ENCODE peak calls at places on chromosomes 12 and 14, in ten cellular contexts. Y is ovary, U is fibroblast of villous mesenchyme, M is upper lobe of right lung, C is fibroblast of mammary gland, Q is uterus, L is Calu3, B is cardiac fibroblast, G is SK-N-SH, V is left ventricle myocardium inferior. S is an unnamed sample.

GRCh38 chr12:119710374-119710773 is 42.4 kb downstream of the PRKAB1 start:
- DNase-seq in L (peak), G (no peak), M (peak), C (no peak), B (no peak), Q (no peak), Y (no peak), U (no peak), V (no peak), S (no peak)

GRCh38 chr14:105488781-105489606 is 2.1 kb upstream of the TEDC1 start:
- DNase-seq in U (no peak), Q (peak), M (no peak), G (no peak), L (no peak), C (no peak), Y (peak), V (peak), B (no peak), S (no peak)

GRCh38 chr12:124758266-124759200 is 105.1 kb downstream of the SCARB1 start:
- DNase-seq in C (no peak), G (peak), Q (no peak), U (no peak), L (no peak), V (no peak), Y (no peak), M (no peak), B (no peak), S (no peak)

GRCh38 chr12:64006211-64006610 is 161.7 kb downstream of the SRGAP1 start:
- DNase-seq in U (peak), C (no peak), B (peak), L (no peak), V (no peak), M (no peak), Y (no peak), Q (no peak), G (no peak), S (no peak)

GRCh38 chr12:18158774-18159557 is 69.0 kb upstream of the RERGL start:
- DNase-seq in C (peak), M (no peak), B (peak), V (no peak), G (peak), Y (no peak), Q (no peak), U (peak), L (no peak), S (no peak)

GRCh38 chr14:33285902-33286700 is 347.4 kb downstream of the NPAS3 start:
- DNase-seq in M (no peak), Y (no peak), B (no peak), C (no peak), Q (no peak), U (no peak), G (no peak), L (no peak), V (no peak), S (no peak)

GRCh38 chr14:23160924-23161522 is 22.4 kb downstream of the SLC7A8 start:
- DNase-seq in C (peak), Y (peak), B (peak), Q (peak), L (no peak), G (no peak), U (peak), V (no peak), M (peak), S (no peak)

GRCh38 chr14:54474232-54474793 is 14.5 kb downstream of the GMFB start:
- DNase-seq in G (no peak), Q (no peak), L (no peak), Y (no peak), C (no peak), B (no peak), U (no peak), M (no peak), V (no peak), S (no peak)

GRCh38 chr14:39025810-39026627 is 77.0 kb downstream of the SEC23A start:
- DNase-seq in V (no peak), L (no peak), C (no peak), Q (no peak), Y (no peak), B (peak), M (no peak), G (no peak), U (peak), S (no peak)

GRCh38 chr14:23951590-23952143 is 1.9 kb upstream of the DHRS4 start:
- DNase-seq in G (no peak), L (no peak), B (no peak), Q (no peak), U (no peak), Y (peak), C (no peak), M (no peak), V (no peak), S (no peak)

GRCh38 chr14:81472096-81472800 is 61.4 kb downstream of the SEL1L start:
- DNase-seq in Y (no peak), Q (no peak), B (no peak), M (no peak), G (no peak), L (no peak), C (no peak), V (no peak), U (no peak), S (no peak)

GRCh38 chr12:57717131-57717530 is 21.4 kb downstream of the AGAP2 start:
- DNase-seq in L (no peak), Y (no peak), V (no peak), B (no peak), U (no peak), M (no peak), Q (no peak), G (no peak), C (no peak), S (no peak)

GRCh38 chr14:71931492-71932228 is 569 bp upstream of the RGS6 start:
- DNase-seq in C (no peak), L (no peak), M (no peak), Q (no peak), Y (peak), G (peak), U (no peak), B (no peak), V (peak), S (no peak)

GRCh38 chr14:71933026-71933587 is 878 bp downstream of the RGS6 start:
- DNase-seq in B (peak), U (no peak), V (no peak), Y (no peak), C (no peak), Q (no peak), M (no peak), G (no peak), L (no peak), S (no peak)

GRCh38 chr14:71932229-71932951 is at the start of gene RGS6:
- DNase-seq in Q (no peak), C (no peak), Y (peak), M (peak), B (peak), L (peak), U (no peak), G (peak), V (peak), S (no peak)
- TF ChIP-seq CTCF in Q (no peak), C (no peak), Y (no peak), M (peak), B (no peak), L (no peak), U (no peak), G (no peak), V (peak), S (peak)

GRCh38 chr12:55446334-55446733 is 2.5 kb downstream of the OR6C2 start:
- DNase-seq in M (no peak), B (no peak), L (no peak), C (no peak), Y (no peak), U (no peak), G (no peak), Q (no peak), V (no peak), S (no peak)
- TF ChIP-seq CTCF in M (no peak), B (no peak), L (no peak), C (no peak), Y (no peak), U (no peak), G (no peak), Q (no peak), V (peak), S (no peak)

GRCh38 chr14:22008098-22008412 is 334.4 kb upstream of the OR4E1 start:
- DNase-seq in V (no peak), U (no peak), L (no peak), M (no peak), Y (no peak), G (no peak), Q (no peak), B (no peak), C (no peak), S (no peak)

GRCh38 chr14:22003471-22003870 is 329.9 kb upstream of the OR4E1 start:
- DNase-seq in V (no peak), M (no peak), U (no peak), C (no peak), G (no peak), Q (no peak), L (no peak), B (no peak), Y (no peak), S (no peak)

GRCh38 chr14:22007278-22008097 is 333.9 kb upstream of the OR4E1 start:
- DNase-seq in C (no peak), V (no peak), M (no peak), Y (no peak), U (no peak), B (no peak), L (no peak), G (no peak), Q (no peak), S (no peak)

GRCh38 chr14:21999400-21999799 is 325.8 kb upstream of the OR4E1 start:
- DNase-seq in Q (no peak), Y (no peak), B (no peak), M (no peak), L (no peak), C (no peak), V (no peak), G (no peak), U (no peak), S (no peak)

DNA sequence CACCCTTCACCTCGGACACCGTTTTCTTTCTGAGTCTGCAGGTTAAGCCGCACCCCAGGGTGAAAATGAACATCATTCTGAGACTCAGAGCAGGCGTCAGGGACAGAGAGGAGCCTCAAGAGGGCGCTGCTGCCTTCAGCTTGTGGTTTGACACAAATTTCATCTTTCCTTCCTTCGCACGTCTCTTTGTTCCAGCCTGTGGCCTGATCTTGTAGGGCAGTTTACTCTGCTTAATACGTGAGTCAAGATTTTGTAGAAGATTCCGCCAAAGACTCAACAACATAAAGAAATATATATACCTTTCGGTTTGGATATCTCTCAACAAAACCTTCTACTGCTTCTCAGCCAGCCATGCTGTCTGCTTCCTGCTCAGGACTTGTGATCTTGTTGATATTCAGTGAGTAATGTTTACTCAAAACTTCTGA is 329.3 kb upstream of the OR4E1 start:
- DNase-seq in Y (no peak), B (no peak), Q (no peak), C (no peak), U (no peak), L (peak), V (no peak), M (no peak), G (no peak), S (no peak)
- TF ChIP-seq CTCF in Y (no peak), B (no peak), Q (no peak), C (peak), U (peak), L (no peak), V (peak), M (peak), G (peak), S (peak)

GRCh38 chr14:45559626-45560025 is 306.6 kb upstream of the MIS18BP1 start:
- DNase-seq in Q (no peak), U (no peak), C (no peak), M (no peak), L (no peak), B (no peak), G (no peak), V (no peak), Y (no peak), S (no peak)
- TF ChIP-seq CTCF in Q (no peak), U (no peak), C (no peak), M (no peak), L (no peak), B (no peak), G (no peak), V (no peak), Y (no peak), S (no peak)

DNA sequence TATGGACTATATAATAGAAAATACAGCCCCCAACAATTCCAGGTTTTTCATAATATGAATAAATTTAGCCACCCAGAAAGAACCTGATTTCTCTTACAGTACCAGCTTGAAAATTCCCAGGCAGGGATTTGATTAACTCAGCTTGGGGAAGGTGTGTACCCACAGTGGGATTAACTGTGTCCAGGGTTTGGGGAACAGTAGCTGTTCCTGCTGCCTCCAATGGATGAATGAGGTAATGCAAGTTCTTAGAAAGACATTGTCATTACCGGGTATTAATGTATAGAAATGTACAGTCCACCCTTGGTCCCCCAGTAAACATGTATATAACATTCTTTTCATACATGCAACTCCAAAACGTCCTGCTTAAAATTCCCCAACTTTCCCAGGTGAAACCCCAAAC is 115.6 kb downstream of the LRIG3 start:
- DNase-seq in Q (no peak), G (peak), U (no peak), Y (no peak), L (peak), C (no peak), B (no peak), V (no peak), M (no peak), S (no peak)
- TF ChIP-seq CTCF in Q (no peak), G (peak), U (peak), Y (no peak), L (peak), C (peak), B (peak), V (peak), M (peak), S (peak)

GRCh38 chr14:72404998-72405397 is 472.8 kb downstream of the RGS6 start:
- DNase-seq in G (no peak), C (no peak), U (no peak), B (no peak), Q (no peak), M (no peak), V (no peak), Y (no peak), L (no peak), S (no peak)
- TF ChIP-seq CTCF in G (no peak), C (no peak), U (no peak), B (no peak), Q (no peak), M (no peak), V (no peak), Y (no peak), L (no peak), S (no peak)

GRCh38 chr14:55843718-55844403 is 263.9 kb downstream of the KTN1 start:
- DNase-seq in M (no peak), G (no peak), L (no peak), V (no peak), U (no peak), Q (no peak), C (peak), B (peak), Y (no peak), S (no peak)
- TF ChIP-seq CTCF in M (peak), G (peak), L (no peak), V (peak), U (peak), Q (no peak), C (peak), B (no peak), Y (no peak), S (peak)

GRCh38 chr14:60695327-60695726 is 28.8 kb downstream of the SIX4 start:
- DNase-seq in V (no peak), C (no peak), B (no peak), Y (no peak), M (no peak), G (no peak), L (no peak), U (no peak), Q (no peak), S (no peak)

GRCh38 chr14:60705100-60705499 is 19.1 kb downstream of the SIX4 start:
- DNase-seq in L (no peak), U (no peak), Y (no peak), C (no peak), M (no peak), B (no peak), Q (no peak), G (no peak), V (no peak), S (no peak)

DNA sequence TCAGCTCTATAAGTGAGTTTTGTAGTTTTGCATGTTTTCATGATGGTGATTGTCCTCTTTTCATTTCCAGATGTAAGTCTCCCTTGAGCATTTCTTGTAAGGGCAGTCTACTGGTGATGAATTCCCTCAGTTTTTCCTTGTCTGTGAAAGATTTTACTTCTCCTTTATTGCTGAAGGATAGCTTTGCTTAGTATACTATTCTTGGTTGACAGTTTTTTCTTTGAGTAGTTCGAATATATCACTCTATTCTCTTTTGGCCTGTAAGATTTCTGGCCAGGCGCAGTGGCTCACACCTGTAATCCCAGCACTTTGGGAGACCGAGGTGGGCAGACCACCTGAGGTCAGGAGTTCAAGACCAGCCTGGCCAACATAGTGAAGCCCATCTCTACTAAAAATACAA is 23.6 kb downstream of the SIX4 start:
- DNase-seq in Q (no peak), U (no peak), G (no peak), L (no peak), B (no peak), Y (no peak), V (no peak), C (no peak), M (no peak), S (no peak)
- TF ChIP-seq CTCF in Q (no peak), U (no peak), G (no peak), L (no peak), B (no peak), Y (no peak), V (no peak), C (no peak), M (no peak), S (no peak)

GRCh38 chr12:55659486-55660385 is 23.0 kb downstream of the OR10P1 start:
- DNase-seq in B (peak), V (peak), U (peak), G (peak), L (peak), Q (no peak), M (no peak), Y (peak), C (peak), S (no peak)
- TF ChIP-seq CTCF in B (peak), V (peak), U (peak), G (peak), L (peak), Q (no peak), M (peak), Y (no peak), C (peak), S (peak)

S was measured in chondrocyte.